ENCODE peak calls at places on chromosomes 16 and 17, in four cellular contexts. A is PC-3, S is IMR-90, J is GM23248. K is an unnamed sample.

GRCh38 chr16:11698271-11698689 is 30.0 kb downstream of the SNN start:
- DNase-seq in A (peak; percentile 41), S (peak; percentile 17), J (peak; percentile 27), K (peak; percentile 61)

GRCh38 chr16:85303354-85303883 is 191.1 kb upstream of the CIBAR2 start:
- DNase-seq in A (no peak), S (no peak), J (peak; percentile 61), K (peak; percentile 16)

GRCh38 chr16:554297-554621 is 5.9 kb upstream of the PRR35 start:
- DNase-seq in A (no peak), S (no peak), J (no peak), K (no peak)

GRCh38 chr17:81703747-81704654 is 834 bp downstream of the MRPL12 start:
- DNase-seq in A (no peak), S (no peak), J (peak; percentile 62), K (no peak)

GRCh38 chr17:77148109-77148958 is 7.6 kb downstream of the SEC14L1 start:
- DNase-seq in A (no peak), S (no peak), J (no peak), K (no peak)

GRCh38 chr17:6555331-6556120 is 829 bp downstream of the PITPNM3 start:
- DNase-seq in A (peak; percentile 58), S (peak; percentile 39), J (peak; percentile 84), K (peak; percentile 76)

GRCh38 chr16:61797296-61797695 is 238.9 kb downstream of the CDH8 start:
- DNase-seq in A (no peak), S (no peak), J (no peak), K (no peak)

GRCh38 chr17:57086069-57086930 is 1.3 kb downstream of the AKAP1 start:
- DNase-seq in A (peak; percentile 59), S (peak; percentile 8), J (peak; percentile 58), K (peak; percentile 62)

GRCh38 chr17:47272491-47272890 is 18.9 kb downstream of the ITGB3 start:
- DNase-seq in A (no peak), S (no peak), J (no peak), K (no peak)

GRCh38 chr17:6135216-6135615 is 65.0 kb downstream of the WSCD1 start:
- DNase-seq in A (no peak), S (no peak), J (no peak), K (no peak)

GRCh38 chr17:36590082-36590481 is 1.6 kb upstream of the DHRS11 start:
- DNase-seq in A (no peak), S (peak; percentile 25), J (peak; percentile 11), K (no peak)

GRCh38 chr16:87563022-87563421 is 39.3 kb upstream of the JPH3 start:
- DNase-seq in A (no peak), S (no peak), J (no peak), K (no peak)

GRCh38 chr16:87559976-87560375 is 42.3 kb upstream of the JPH3 start:
- DNase-seq in A (no peak), S (no peak), J (no peak), K (no peak)

GRCh38 chr16:87560428-87561199 is 41.7 kb upstream of the JPH3 start:
- DNase-seq in A (peak; percentile 65), S (no peak), J (peak; percentile 59), K (no peak)

GRCh38 chr16:87562201-87562600 is 40.1 kb upstream of the JPH3 start:
- DNase-seq in A (no peak), S (no peak), J (no peak), K (no peak)

GRCh38 chr16:87561200-87562105 is 40.9 kb upstream of the JPH3 start:
- DNase-seq in A (no peak), S (no peak), J (peak; percentile 38), K (no peak)
- H2AFZ ChIP-seq in A (no peak overlapping the region), S (no peak overlapping the region), J (no peak overlapping the region), K (no peak overlapping the region)

DNA sequence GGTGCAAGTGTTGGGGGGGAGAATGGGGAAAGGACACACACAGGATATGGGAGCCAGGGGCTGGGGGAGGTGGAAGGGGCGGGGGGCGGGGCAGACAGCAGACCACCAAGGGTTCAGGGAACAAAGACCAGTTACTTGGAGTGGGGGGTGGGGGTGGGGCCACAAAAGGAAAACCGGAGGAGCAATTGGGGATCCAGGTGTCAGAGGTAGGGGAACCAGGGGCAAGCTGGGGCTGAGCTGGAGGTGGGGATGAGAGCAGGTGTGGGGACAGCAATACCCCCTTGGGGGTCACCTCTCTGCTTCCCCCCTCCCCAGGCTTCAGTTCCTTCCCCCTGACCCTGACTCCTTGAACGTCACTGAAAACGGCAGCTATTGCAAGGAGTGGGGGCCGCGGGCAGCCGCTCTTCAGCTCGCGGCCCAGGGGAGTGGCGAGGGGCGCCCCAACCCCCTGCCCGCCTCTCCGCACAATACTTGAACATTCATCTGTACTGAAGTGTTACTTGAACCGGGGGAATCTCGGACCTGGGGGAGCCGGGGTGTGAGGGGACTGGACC is 1.3 kb upstream of the ORAI3 start:
- DNase-seq in A (no peak), S (no peak), J (no peak), K (no peak)
- H3K4me2 ChIP-seq in A (no peak overlapping the region), S (no peak overlapping the region), J (peak overlapping the region; percentile 90), K (no peak overlapping the region)

DNA sequence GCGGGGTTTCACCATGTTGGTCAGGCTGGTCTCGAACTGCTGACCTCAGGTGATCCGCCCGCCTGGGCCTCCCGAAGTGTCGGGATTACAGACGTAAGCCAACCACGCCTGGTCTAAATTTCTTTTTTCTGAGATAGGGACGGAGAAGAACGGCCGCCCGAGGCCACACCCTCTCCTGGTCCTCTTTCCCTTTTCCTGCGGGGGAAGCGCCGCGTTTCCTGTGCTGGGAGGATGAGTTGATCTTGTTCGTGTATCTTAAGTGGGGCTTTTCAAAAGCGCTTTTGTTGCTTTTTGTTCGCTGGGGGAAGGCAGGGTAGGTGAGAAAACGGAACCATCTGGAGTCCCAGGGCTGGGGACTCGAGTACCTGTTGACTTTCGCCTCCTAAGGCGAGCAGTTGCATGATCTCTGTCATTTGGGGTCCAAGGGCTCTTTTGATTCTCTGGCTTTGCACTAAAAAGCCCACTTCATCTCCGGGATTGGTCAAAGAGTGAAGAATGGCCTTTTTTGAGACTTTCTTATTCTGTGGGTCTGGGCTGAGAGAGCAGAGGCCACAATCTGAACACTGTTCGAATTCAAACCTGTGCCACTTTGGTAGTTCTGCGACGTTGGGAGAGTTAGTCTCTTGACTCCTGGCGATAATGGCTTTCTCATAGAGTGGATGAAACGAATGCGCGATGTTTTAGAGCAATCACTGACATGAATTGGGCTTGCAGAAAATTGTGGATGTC is 1.3 kb downstream of the FUS start:
- DNase-seq in A (peak; percentile 30), S (peak; percentile 44), J (peak; percentile 78), K (peak; percentile 45)
- H3K4me1 ChIP-seq in A (peaks cover 12% of the 10 kb centered on the region), S (peaks cover 6% of the 10 kb centered on the region), J (peaks cover 24% of the 10 kb centered on the region), K (peaks cover 27% of the 10 kb centered on the region)

DNA sequence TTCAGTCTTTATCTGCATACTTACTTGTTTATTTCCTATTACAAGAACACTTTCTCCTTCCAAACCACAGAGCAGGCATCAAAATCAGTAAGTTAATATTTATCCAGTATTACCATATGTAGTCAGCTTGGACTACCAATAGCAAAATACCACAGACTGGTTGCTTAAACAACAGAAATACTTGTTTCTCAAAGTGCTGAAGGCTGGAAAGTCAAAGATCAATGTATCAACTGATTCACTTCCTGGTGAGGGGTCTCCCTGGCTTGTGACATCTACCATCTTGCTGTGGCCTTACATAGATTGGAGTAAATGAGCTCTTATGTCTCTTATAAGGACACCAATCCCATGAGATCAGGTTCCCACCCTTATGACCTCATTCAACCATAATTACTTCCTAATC is 2.6 kb downstream of the STXBP4 start:
- DNase-seq in A (no peak), S (no peak), J (no peak), K (no peak)
- H2AFZ ChIP-seq in A (no peak overlapping the region), S (no peak overlapping the region), J (no peak overlapping the region), K (no peak overlapping the region)

K was measured in mammary epithelial cell.